ENCODE peak calls at places on chromosomes 1 and 21, in five cellular contexts. A is HFF-Myc; Y is cardiac fibroblast; W is neural progenitor cell; Z is activated CD8-positive, alpha-beta T cell treated with anti-CD3 and anti-CD28 coated beads for 36 hours. O is an unnamed sample.

GRCh38 chr21:39137248-39138186 is 45.7 kb downstream of the PSMG1 start:
- DNase-seq in A (no peak), Y (no peak), W (peak; percentile 33), Z (peak; percentile 15), O (no peak)

GRCh38 chr1:29825941-29826415 is 589.7 kb downstream of the PTPRU start:
- DNase-seq in A (no peak), Y (no peak), W (no peak), Z (no peak), O (no peak)

GRCh38 chr1:203173566-203173965 is 2.1 kb downstream of the MYBPH start:
- DNase-seq in A (no peak), Y (no peak), W (no peak), Z (no peak), O (no peak)

GRCh38 chr1:117061986-117062415 is 1.9 kb downstream of the TTF2 start:
- DNase-seq in A (no peak), Y (peak; percentile 79), W (no peak), Z (peak; percentile 55), O (no peak)

GRCh38 chr1:143653403-143653802 is 318.4 kb downstream of the FAM72C start:
- DNase-seq in A (no peak), Y (no peak), W (no peak), Z (no peak), O (no peak)

GRCh38 chr1:195637474-195637873 is 970.8 kb downstream of the KCNT2 start:
- DNase-seq in A (peak; percentile 29), Y (no peak), W (no peak), Z (no peak), O (no peak)

GRCh38 chr1:202279806-202280205 is 61.9 kb downstream of the UBE2T start:
- DNase-seq in A (no peak), Y (peak; percentile 41), W (no peak), Z (no peak), O (no peak)

GRCh38 chr1:214270097-214270635 is 10.8 kb upstream of the SMYD2 start:
- DNase-seq in A (no peak), Y (no peak), W (no peak), Z (no peak), O (peak; percentile 42)

GRCh38 chr1:19949016-19949415 is 25.6 kb upstream of the PLA2G2E start:
- DNase-seq in A (peak; percentile 41), Y (peak; percentile 87), W (no peak), Z (no peak), O (peak; percentile 7)
- TF ChIP-seq CTCF in A (no peak), Y (no peak), W (no peak), Z (no peak), O (no peak)

DNA sequence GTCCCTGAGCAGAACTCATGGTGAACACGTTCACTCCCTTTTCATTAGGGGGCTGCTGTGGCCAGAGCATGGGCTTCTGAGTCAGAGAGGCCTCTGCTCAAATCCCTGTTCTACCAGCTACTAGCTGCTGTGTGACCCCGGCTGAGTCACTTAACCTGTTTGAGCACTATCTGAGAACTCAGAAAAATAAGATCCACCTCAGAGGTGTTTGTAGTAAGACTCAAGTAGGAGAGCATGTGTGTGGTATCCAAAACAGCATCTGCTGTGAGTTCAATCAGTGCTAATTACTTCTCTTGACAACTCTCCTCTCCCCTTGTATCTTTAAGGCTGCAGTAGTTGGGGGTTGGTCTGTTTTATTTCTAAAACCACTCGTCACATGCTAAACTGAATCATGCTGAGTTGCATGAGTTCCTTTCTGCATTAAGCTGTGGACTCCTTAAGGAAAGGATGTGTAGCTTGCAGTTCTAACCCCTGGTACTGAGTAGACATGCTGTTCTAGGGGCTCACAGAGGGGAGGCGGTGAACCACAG is 39.7 kb upstream of the JUN start:
- DNase-seq in A (peak; percentile 62), Y (peak; percentile 89), W (no peak), Z (no peak), O (peak; percentile 42)
- TF ChIP-seq CTCF in A (peak; percentile 10), Y (no peak), W (no peak), Z (no peak), O (no peak)

GRCh38 chr1:215682232-215682631 is 115.1 kb downstream of the KCTD3 start:
- DNase-seq in A (no peak), Y (peak; percentile 3), W (no peak), Z (no peak), O (no peak)
- TF ChIP-seq CTCF in A (no peak), Y (no peak), W (no peak), Z (no peak), O (no peak)

DNA sequence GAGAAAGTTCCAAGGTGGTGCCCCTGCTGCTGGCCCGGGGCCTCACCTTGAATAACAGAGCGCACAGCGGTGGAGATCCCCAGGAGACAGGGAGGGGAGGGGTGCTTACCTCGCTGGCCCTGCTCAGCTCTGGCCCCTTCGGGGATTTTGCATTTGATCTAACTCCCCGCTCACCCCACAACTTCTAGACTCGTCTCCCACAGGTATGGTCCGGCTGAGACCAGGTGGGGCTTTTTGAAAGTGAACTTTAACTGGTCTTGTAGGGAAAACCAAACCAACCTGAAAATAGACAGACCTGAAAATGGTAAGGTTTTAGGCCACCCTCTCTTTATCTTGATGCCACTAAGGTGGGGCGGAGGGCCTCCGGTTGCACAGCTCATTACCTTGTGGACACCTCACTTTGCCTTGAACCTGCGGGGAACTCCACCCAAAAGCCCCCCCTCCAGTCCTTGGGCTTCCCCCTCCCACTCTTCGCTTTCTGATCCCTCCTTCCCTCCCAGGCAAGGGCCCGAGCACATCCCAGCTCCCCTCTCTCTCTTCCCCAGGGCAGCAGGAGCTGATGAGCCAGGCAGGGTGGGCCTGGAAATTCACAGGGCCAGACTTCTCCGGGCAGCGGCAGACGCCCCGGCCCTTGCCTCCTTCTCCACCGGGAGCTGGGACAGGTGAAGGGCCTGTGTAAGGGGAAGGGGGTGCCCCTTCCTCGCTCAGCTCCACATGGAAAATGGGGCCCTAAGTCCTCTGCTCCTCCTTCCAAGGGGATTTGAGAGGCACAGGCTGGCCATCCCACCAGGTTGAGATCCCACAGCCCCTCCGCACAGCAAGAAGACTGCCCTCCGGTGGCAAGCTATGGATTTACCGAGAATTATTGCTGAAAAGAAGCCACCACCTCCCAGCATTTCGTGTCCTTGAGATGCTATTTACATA is 16.1 kb downstream of the TNFRSF8 start:
- DNase-seq in A (peak; percentile 31), Y (peak; percentile 55), W (peak; percentile 75), Z (peak; percentile 75), O (no peak)
- TF ChIP-seq CTCF in A (peak; percentile 70), Y (peak; percentile 74), W (peak; percentile 78), Z (peak; percentile 75), O (peak; percentile 76)

GRCh38 chr1:77732090-77732489 is 27.6 kb downstream of the USP33 start:
- DNase-seq in A (no peak), Y (no peak), W (no peak), Z (no peak), O (no peak)
- TF ChIP-seq CTCF in A (no peak), Y (no peak), W (no peak), Z (no peak), O (no peak)

GRCh38 chr1:94600556-94600955 is 59.0 kb upstream of the F3 start:
- DNase-seq in A (no peak), Y (no peak), W (no peak), Z (no peak), O (no peak)

GRCh38 chr1:94602312-94602711 is 60.8 kb upstream of the F3 start:
- DNase-seq in A (no peak), Y (peak; percentile 60), W (no peak), Z (no peak), O (no peak)

GRCh38 chr1:94597701-94598100 is 56.1 kb upstream of the F3 start:
- DNase-seq in A (no peak), Y (peak; percentile 91), W (no peak), Z (no peak), O (peak; percentile 24)

GRCh38 chr1:94596260-94596659 is 54.7 kb upstream of the F3 start:
- DNase-seq in A (no peak), Y (no peak), W (no peak), Z (no peak), O (no peak)

GRCh38 chr1:94599090-94599813 is 57.7 kb upstream of the F3 start:
- DNase-seq in A (no peak), Y (no peak), W (peak; percentile 70), Z (no peak), O (no peak)
- TF ChIP-seq CTCF in A (peak; percentile 45), Y (peak; percentile 28), W (peak; percentile 53), Z (no peak), O (peak; percentile 46)

GRCh38 chr1:179831852-179832699 is 45.5 kb downstream of the TOR1AIP2 start:
- DNase-seq in A (no peak), Y (no peak), W (no peak), Z (peak; percentile 20), O (no peak)
- TF ChIP-seq CTCF in A (no peak), Y (no peak), W (no peak), Z (no peak), O (no peak)

DNA sequence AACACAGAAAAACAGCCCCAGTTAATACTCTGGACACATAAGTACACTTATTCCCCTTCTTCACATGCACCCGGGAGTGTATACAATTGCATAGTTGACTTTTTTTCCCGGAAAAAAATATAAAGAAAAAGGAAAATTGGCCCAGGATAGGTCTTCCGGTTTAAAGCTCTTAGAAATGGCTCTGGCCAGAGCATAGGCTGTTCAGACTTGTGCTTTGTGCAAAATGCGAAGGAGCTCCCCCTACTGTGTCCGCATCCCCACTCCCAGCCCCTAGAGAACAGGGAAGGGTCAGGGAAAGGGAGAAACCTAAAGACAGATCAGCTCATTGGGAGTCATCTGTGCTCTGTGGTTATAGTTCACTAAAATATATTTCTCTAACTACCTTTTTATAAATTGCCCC is 5.5 kb upstream of the MTMR11 start:
- DNase-seq in A (no peak), Y (peak; percentile 51), W (peak; percentile 75), Z (no peak), O (no peak)
- TF ChIP-seq CTCF in A (peak; percentile 40), Y (peak; percentile 32), W (peak; percentile 61), Z (no peak), O (peak; percentile 26)

GRCh38 chr21:45141507-45141906 is 67.1 kb downstream of the ADARB1 start:
- DNase-seq in A (no peak), Y (no peak), W (no peak), Z (no peak), O (no peak)

GRCh38 chr21:45140346-45140940 is 66.1 kb downstream of the ADARB1 start:
- DNase-seq in A (peak; percentile 85), Y (peak; percentile 94), W (peak; percentile 94), Z (peak; percentile 81), O (peak; percentile 52)

GRCh38 chr21:45137612-45137937 is 63.2 kb downstream of the ADARB1 start:
- DNase-seq in A (no peak), Y (no peak), W (no peak), Z (no peak), O (no peak)

GRCh38 chr21:45138199-45139002 is 64.0 kb downstream of the ADARB1 start:
- DNase-seq in A (peak; percentile 31), Y (peak; percentile 78), W (peak; percentile 87), Z (peak; percentile 87), O (no peak)

DNA sequence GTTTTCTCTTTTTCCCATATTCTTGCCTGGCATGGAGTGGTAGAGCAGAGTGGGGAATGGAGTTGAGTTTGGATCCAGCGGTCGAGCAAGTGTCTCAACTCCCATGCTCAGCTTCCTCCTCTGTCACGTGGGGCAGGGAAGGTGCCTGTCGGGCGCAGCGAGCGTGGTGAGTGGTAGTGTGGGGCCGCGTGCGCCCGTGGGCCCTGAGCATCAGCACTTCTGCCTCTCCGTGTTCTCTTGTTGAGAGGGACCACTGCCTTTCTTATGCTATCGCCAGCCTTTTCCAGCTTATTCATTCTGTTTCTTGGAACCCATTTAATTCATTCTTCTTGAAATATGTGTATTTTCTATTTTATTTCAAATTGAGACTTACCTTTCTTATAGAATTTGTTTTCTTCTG is 65.1 kb downstream of the ADARB1 start:
- DNase-seq in A (no peak), Y (no peak), W (no peak), Z (no peak), O (no peak)
- TF ChIP-seq CTCF in A (no peak), Y (no peak), W (no peak), Z (no peak), O (no peak)

O was measured in BJ.